ENCODE peak calls at places on chromosomes 13 and 19, in nine cellular contexts. One of them, this sample, is unnamed.
A peak's percentile ranks its signal among the peaks of the same experiment; 100 is the strongest.

GRCh38 chr13:47148543-47148942 is 251.7 kb upstream of the HTR2A start:
- DNase-seq in left ventricle myocardium inferior: no peak
- DNase-seq in astrocyte: peak; percentile 8
- DNase-seq in heart left ventricle: no peak
- DNase-seq in Peyer's patch: no peak
- DNase-seq in upper lobe of right lung: no peak
- DNase-seq in uterus: no peak
- DNase-seq in transverse colon: no peak
- DNase-seq in brain microvascular endothelial cell: no peak
- DNase-seq in this sample: no peak

GRCh38 chr19:4297901-4298771 is 4.1 kb downstream of the TMIGD2 start:
- DNase-seq in left ventricle myocardium inferior: no peak
- DNase-seq in astrocyte: peak; percentile 11
- DNase-seq in heart left ventricle: no peak
- DNase-seq in Peyer's patch: no peak
- DNase-seq in upper lobe of right lung: no peak
- DNase-seq in uterus: no peak
- DNase-seq in transverse colon: no peak
- DNase-seq in brain microvascular endothelial cell: peak; percentile 8
- DNase-seq in this sample: no peak

GRCh38 chr13:30429235-30429634 is 6.9 kb downstream of the UBE2L5 start:
- DNase-seq in left ventricle myocardium inferior: no peak
- DNase-seq in astrocyte: no peak
- DNase-seq in heart left ventricle: no peak
- DNase-seq in Peyer's patch: no peak
- DNase-seq in upper lobe of right lung: no peak
- DNase-seq in uterus: no peak
- DNase-seq in transverse colon: no peak
- DNase-seq in brain microvascular endothelial cell: no peak
- DNase-seq in this sample: no peak

GRCh38 chr13:46184277-46184699 is 2.3 kb upstream of the LCP1 start:
- DNase-seq in left ventricle myocardium inferior: peak; percentile 22
- DNase-seq in astrocyte: no peak
- DNase-seq in heart left ventricle: no peak
- DNase-seq in Peyer's patch: no peak
- DNase-seq in upper lobe of right lung: no peak
- DNase-seq in uterus: no peak
- DNase-seq in transverse colon: peak; percentile 52
- DNase-seq in brain microvascular endothelial cell: no peak
- DNase-seq in this sample: no peak

GRCh38 chr19:4523306-4524110 is 5.2 kb upstream of the PLIN4 start:
- DNase-seq in left ventricle myocardium inferior: peak; percentile 51
- DNase-seq in astrocyte: no peak
- DNase-seq in heart left ventricle: peak; percentile 80
- DNase-seq in Peyer's patch: peak; percentile 62
- DNase-seq in upper lobe of right lung: peak; percentile 83
- DNase-seq in uterus: no peak
- DNase-seq in transverse colon: peak; percentile 59
- DNase-seq in brain microvascular endothelial cell: no peak
- DNase-seq in this sample: no peak

GRCh38 chr19:3118232-3119070 is 17.4 kb upstream of the GNA15 start:
- DNase-seq in left ventricle myocardium inferior: no peak
- DNase-seq in astrocyte: no peak
- DNase-seq in heart left ventricle: peak; percentile 54
- DNase-seq in Peyer's patch: no peak
- DNase-seq in upper lobe of right lung: no peak
- DNase-seq in uterus: no peak
- DNase-seq in transverse colon: no peak
- DNase-seq in brain microvascular endothelial cell: no peak
- DNase-seq in this sample: no peak

GRCh38 chr19:10259162-10259905 is 7.3 kb downstream of the MRPL4 start:
- DNase-seq in left ventricle myocardium inferior: peak; percentile 81
- DNase-seq in astrocyte: peak; percentile 62
- DNase-seq in heart left ventricle: peak; percentile 89
- DNase-seq in Peyer's patch: peak; percentile 79
- DNase-seq in upper lobe of right lung: peak; percentile 92
- DNase-seq in uterus: peak; percentile 74
- DNase-seq in transverse colon: peak; percentile 88
- DNase-seq in brain microvascular endothelial cell: peak; percentile 79
- DNase-seq in this sample: peak; percentile 91

GRCh38 chr13:97382276-97382675 is 51.7 kb upstream of the RAP2A start:
- DNase-seq in left ventricle myocardium inferior: no peak
- DNase-seq in astrocyte: no peak
- DNase-seq in heart left ventricle: no peak
- DNase-seq in Peyer's patch: no peak
- DNase-seq in upper lobe of right lung: no peak
- DNase-seq in uterus: no peak
- DNase-seq in transverse colon: no peak
- DNase-seq in brain microvascular endothelial cell: no peak
- DNase-seq in this sample: no peak

GRCh38 chr19:45450042-45450380 is 17.8 kb upstream of the FOSB start:
- DNase-seq in left ventricle myocardium inferior: no peak
- DNase-seq in astrocyte: no peak
- DNase-seq in heart left ventricle: no peak
- DNase-seq in Peyer's patch: no peak
- DNase-seq in upper lobe of right lung: no peak
- DNase-seq in uterus: no peak
- DNase-seq in transverse colon: no peak
- DNase-seq in brain microvascular endothelial cell: no peak
- DNase-seq in this sample: no peak

GRCh38 chr19:16654151-16654550 is 5.8 kb downstream of the SMIM7 start:
- DNase-seq in left ventricle myocardium inferior: no peak
- DNase-seq in astrocyte: no peak
- DNase-seq in heart left ventricle: no peak
- DNase-seq in Peyer's patch: no peak
- DNase-seq in upper lobe of right lung: no peak
- DNase-seq in uterus: no peak
- DNase-seq in transverse colon: no peak
- DNase-seq in brain microvascular endothelial cell: no peak
- DNase-seq in this sample: no peak

GRCh38 chr13:74243637-74244526 is 109.7 kb upstream of the KLF12 start:
- DNase-seq in left ventricle myocardium inferior: no peak
- DNase-seq in astrocyte: peak; percentile 79
- DNase-seq in heart left ventricle: no peak
- DNase-seq in Peyer's patch: no peak
- DNase-seq in upper lobe of right lung: no peak
- DNase-seq in uterus: no peak
- DNase-seq in transverse colon: no peak
- DNase-seq in brain microvascular endothelial cell: peak; percentile 71
- DNase-seq in this sample: no peak

DNA sequence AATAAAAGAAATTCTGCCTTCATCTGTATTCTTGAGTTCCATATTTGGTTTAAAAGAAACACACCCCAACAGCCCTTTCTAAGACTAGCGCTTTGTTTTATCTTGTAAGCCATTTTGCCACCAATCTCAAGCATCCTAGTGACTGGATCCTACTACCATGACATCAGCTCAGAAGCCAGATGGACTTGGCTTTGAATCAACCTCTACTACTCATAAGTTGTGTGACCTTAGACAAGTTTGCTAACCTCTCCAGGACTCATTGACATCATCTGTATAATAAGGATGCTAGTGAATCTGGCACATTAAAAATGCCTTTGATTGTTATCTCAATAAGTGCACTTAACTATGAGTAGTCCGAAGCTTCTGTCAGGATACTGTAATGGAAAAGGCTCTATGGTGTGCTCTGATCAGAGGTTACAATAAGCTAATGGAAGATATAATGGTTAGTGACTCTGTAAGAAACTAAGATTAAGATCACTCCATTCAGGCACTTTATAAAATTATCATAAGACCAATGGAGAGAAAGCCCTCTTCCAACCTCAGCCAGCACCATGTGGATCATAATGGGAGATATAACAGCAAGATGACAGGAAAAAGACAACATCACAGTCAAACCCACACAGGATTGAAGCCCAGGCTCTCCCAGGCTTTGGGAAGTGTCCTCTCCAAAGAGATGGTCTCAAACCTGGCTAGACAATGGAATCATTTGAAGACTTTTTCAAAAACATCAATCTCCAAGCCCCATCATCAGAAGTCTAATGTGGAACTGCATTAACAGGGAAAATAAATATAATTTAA is 180.6 kb upstream of the MIR17HG start:
- DNase-seq in left ventricle myocardium inferior: no peak
- DNase-seq in astrocyte: no peak
- DNase-seq in heart left ventricle: no peak
- DNase-seq in Peyer's patch: no peak
- DNase-seq in upper lobe of right lung: no peak
- DNase-seq in uterus: no peak
- DNase-seq in transverse colon: no peak
- DNase-seq in brain microvascular endothelial cell: no peak
- DNase-seq in this sample: no peak
- H3K27me3 ChIP-seq in left ventricle myocardium inferior: peaks cover 3% of the 10 kb centered on the region
- H3K27me3 ChIP-seq in astrocyte: no peaks in the 10 kb centered on the region
- H3K27me3 ChIP-seq in heart left ventricle: no peaks in the 10 kb centered on the region
- H3K27me3 ChIP-seq in Peyer's patch: no peaks in the 10 kb centered on the region
- H3K27me3 ChIP-seq in upper lobe of right lung: no peaks in the 10 kb centered on the region
- H3K27me3 ChIP-seq in uterus: no peaks in the 10 kb centered on the region
- H3K27me3 ChIP-seq in transverse colon: no peaks in the 10 kb centered on the region
- H3K27me3 ChIP-seq in brain microvascular endothelial cell: no peaks in the 10 kb centered on the region
- H3K27me3 ChIP-seq in this sample: no peaks in the 10 kb centered on the region

GRCh38 chr13:48266150-48266549 is 33.1 kb downstream of the ITM2B start:
- DNase-seq in left ventricle myocardium inferior: no peak
- DNase-seq in astrocyte: no peak
- DNase-seq in heart left ventricle: no peak
- DNase-seq in Peyer's patch: no peak
- DNase-seq in upper lobe of right lung: no peak
- DNase-seq in uterus: no peak
- DNase-seq in transverse colon: no peak
- DNase-seq in brain microvascular endothelial cell: no peak
- DNase-seq in this sample: no peak
- H3K27ac ChIP-seq in left ventricle myocardium inferior: no peak overlapping the region
- H3K27ac ChIP-seq in astrocyte: no peak overlapping the region
- H3K27ac ChIP-seq in heart left ventricle: no peak overlapping the region
- H3K27ac ChIP-seq in Peyer's patch: no peak overlapping the region
- H3K27ac ChIP-seq in upper lobe of right lung: no peak overlapping the region
- H3K27ac ChIP-seq in uterus: no peak overlapping the region
- H3K27ac ChIP-seq in transverse colon: no peak overlapping the region
- H3K27ac ChIP-seq in brain microvascular endothelial cell: no peak overlapping the region
- H3K27ac ChIP-seq in this sample: no peak overlapping the region

GRCh38 chr13:72886272-72887062 is 104.5 kb downstream of the PIBF1 start:
- DNase-seq in left ventricle myocardium inferior: no peak
- DNase-seq in astrocyte: peak; percentile 18
- DNase-seq in heart left ventricle: no peak
- DNase-seq in Peyer's patch: no peak
- DNase-seq in upper lobe of right lung: no peak
- DNase-seq in uterus: no peak
- DNase-seq in transverse colon: no peak
- DNase-seq in brain microvascular endothelial cell: no peak
- DNase-seq in this sample: no peak

GRCh38 chr13:72891423-72891822 is 109.5 kb downstream of the PIBF1 start:
- DNase-seq in left ventricle myocardium inferior: no peak
- DNase-seq in astrocyte: no peak
- DNase-seq in heart left ventricle: no peak
- DNase-seq in Peyer's patch: no peak
- DNase-seq in upper lobe of right lung: no peak
- DNase-seq in uterus: no peak
- DNase-seq in transverse colon: no peak
- DNase-seq in brain microvascular endothelial cell: no peak
- DNase-seq in this sample: no peak

GRCh38 chr13:72890546-72890945 is 108.6 kb downstream of the PIBF1 start:
- DNase-seq in left ventricle myocardium inferior: no peak
- DNase-seq in astrocyte: no peak
- DNase-seq in heart left ventricle: no peak
- DNase-seq in Peyer's patch: no peak
- DNase-seq in upper lobe of right lung: no peak
- DNase-seq in uterus: no peak
- DNase-seq in transverse colon: no peak
- DNase-seq in brain microvascular endothelial cell: no peak
- DNase-seq in this sample: no peak

GRCh38 chr13:72884111-72884510 is 102.2 kb downstream of the PIBF1 start:
- DNase-seq in left ventricle myocardium inferior: no peak
- DNase-seq in astrocyte: no peak
- DNase-seq in heart left ventricle: no peak
- DNase-seq in Peyer's patch: no peak
- DNase-seq in upper lobe of right lung: no peak
- DNase-seq in uterus: no peak
- DNase-seq in transverse colon: no peak
- DNase-seq in brain microvascular endothelial cell: no peak
- DNase-seq in this sample: no peak

DNA sequence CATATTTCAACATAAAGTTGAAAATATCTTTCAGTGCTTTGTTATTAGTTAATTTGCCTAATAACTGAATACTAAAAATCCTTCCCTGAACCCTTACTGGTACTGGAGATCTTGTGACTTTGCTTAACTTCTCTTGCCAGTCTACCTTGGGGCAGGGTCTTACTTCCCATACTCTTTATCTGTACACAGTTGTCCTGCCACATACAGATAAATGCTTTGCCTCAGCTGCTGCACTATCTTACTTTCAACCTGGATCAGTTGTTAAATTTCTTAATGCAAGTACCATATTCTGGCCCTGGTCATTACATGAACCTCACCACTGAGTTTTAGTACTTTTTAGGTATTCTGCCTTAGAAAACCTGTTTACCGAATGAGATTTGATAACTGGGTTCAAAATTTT is 107.6 kb downstream of the PIBF1 start:
- DNase-seq in left ventricle myocardium inferior: no peak
- DNase-seq in astrocyte: no peak
- DNase-seq in heart left ventricle: no peak
- DNase-seq in Peyer's patch: no peak
- DNase-seq in upper lobe of right lung: no peak
- DNase-seq in uterus: no peak
- DNase-seq in transverse colon: no peak
- DNase-seq in brain microvascular endothelial cell: no peak
- DNase-seq in this sample: no peak
- TF ChIP-seq CTCF in left ventricle myocardium inferior: no peak
- TF ChIP-seq CTCF in astrocyte: no peak
- TF ChIP-seq CTCF in heart left ventricle: no peak
- TF ChIP-seq CTCF in Peyer's patch: no peak
- TF ChIP-seq CTCF in upper lobe of right lung: no peak
- TF ChIP-seq CTCF in uterus: no peak
- TF ChIP-seq CTCF in transverse colon: no peak
- TF ChIP-seq CTCF in brain microvascular endothelial cell: no peak
- TF ChIP-seq CTCF in this sample: no peak

DNA sequence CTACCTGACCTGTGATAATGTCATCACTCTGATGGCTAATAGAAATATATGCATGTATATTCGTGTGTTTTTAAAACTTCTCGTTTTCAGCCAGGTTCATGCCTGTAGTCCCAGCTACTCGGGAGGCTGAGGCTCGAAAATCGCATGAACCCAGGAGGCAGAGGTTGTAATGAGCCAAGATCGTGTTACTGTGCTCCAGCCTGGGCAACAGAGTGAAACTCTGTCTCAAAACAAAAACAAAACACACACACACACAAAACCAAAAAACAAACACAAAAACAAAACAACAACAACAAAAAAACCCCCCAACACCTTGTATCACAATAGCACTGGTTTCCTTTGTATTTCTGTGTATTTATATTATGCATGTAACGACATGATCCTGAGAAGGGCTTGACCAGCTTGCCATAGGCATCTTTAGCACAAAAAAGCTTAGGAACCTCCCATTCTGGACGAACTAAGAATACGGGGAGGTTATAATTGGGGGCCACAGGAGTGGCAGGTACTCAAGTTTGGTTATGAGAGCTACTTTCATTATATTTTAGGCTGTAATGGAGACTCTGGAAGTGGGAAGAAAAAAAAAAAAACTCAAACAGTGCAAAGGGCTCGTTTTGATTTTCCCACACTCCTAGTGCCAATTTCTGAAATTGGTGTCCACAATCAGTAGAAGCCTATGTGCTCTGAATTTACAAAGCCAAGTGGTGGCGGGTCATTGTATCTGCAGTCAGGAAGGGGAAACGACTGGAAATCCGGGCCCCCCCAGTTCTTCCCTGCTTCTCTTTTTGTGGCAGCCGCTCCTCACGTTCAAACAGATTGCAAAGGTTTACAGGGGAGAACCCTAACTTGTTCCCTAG is 1.2 kb upstream of the ACP7 start:
- DNase-seq in left ventricle myocardium inferior: no peak
- DNase-seq in astrocyte: no peak
- DNase-seq in heart left ventricle: no peak
- DNase-seq in Peyer's patch: no peak
- DNase-seq in upper lobe of right lung: no peak
- DNase-seq in uterus: no peak
- DNase-seq in transverse colon: no peak
- DNase-seq in brain microvascular endothelial cell: no peak
- DNase-seq in this sample: no peak
- H3K27me3 ChIP-seq in left ventricle myocardium inferior: peaks cover 99% of the 10 kb centered on the region
- H3K27me3 ChIP-seq in astrocyte: peaks cover 26% of the 10 kb centered on the region
- H3K27me3 ChIP-seq in heart left ventricle: peaks cover 66% of the 10 kb centered on the region
- H3K27me3 ChIP-seq in Peyer's patch: no peaks in the 10 kb centered on the region
- H3K27me3 ChIP-seq in upper lobe of right lung: peaks cover 76% of the 10 kb centered on the region
- H3K27me3 ChIP-seq in uterus: peaks cover 15% of the 10 kb centered on the region
- H3K27me3 ChIP-seq in transverse colon: peaks cover 75% of the 10 kb centered on the region
- H3K27me3 ChIP-seq in brain microvascular endothelial cell: peaks cover 18% of the 10 kb centered on the region
- H3K27me3 ChIP-seq in this sample: peaks cover 19% of the 10 kb centered on the region